ENCODE peak calls at places on chromosomes 5 and 9, in eight cellular contexts. V, X, F, O, E, P, B and N are unnamed samples.

GRCh38 chr9:93129286-93129685 is 4.8 kb downstream of the NINJ1 start:
- DNase-seq in X (no peak), P (no peak), B (no peak), V (no peak), O (no peak), F (no peak), E (peak), N (no peak)

GRCh38 chr5:43658499-43658898 is 55.5 kb downstream of the NNT start:
- DNase-seq in V (no peak), X (no peak), F (no peak), P (no peak), B (no peak), E (no peak), O (peak), N (no peak)

GRCh38 chr5:95369796-95370195 is 21.4 kb upstream of the FAM81B start:
- DNase-seq in F (no peak), P (no peak), V (no peak), X (no peak), O (no peak), E (no peak), B (no peak), N (no peak)

GRCh38 chr5:11737010-11737409 is 167.2 kb downstream of the CTNND2 start:
- DNase-seq in E (no peak), X (no peak), P (no peak), O (no peak), B (no peak), V (no peak), F (no peak), N (no peak)

GRCh38 chr5:143176048-143176447 is 227.4 kb downstream of the NR3C1 start:
- DNase-seq in V (no peak), F (no peak), O (no peak), P (no peak), X (no peak), B (no peak), E (no peak), N (no peak)

GRCh38 chr5:74865293-74865798 is 841 bp downstream of the FAM169A start:
- DNase-seq in E (no peak), O (peak), V (no peak), B (no peak), X (no peak), P (no peak), F (no peak), N (no peak)

GRCh38 chr5:17882760-17883488 is 248.7 kb downstream of the TAF11L14 start:
- DNase-seq in V (no peak), X (no peak), F (peak), O (peak), B (no peak), P (peak), E (no peak), N (no peak)

GRCh38 chr5:139552893-139553575 is 8.1 kb upstream of the UBE2D2 start:
- DNase-seq in B (no peak), O (no peak), E (no peak), X (no peak), F (no peak), P (no peak), V (no peak), N (no peak)

GRCh38 chr5:142611154-142611553 is 74.7 kb downstream of the FGF1 start:
- DNase-seq in V (no peak), X (peak), P (peak), E (peak), O (peak), F (peak), B (peak), N (peak)

GRCh38 chr5:95961617-95962474 is at the start of gene ELL2:
- DNase-seq in X (peak), P (peak), E (peak), V (peak), B (peak), F (peak), O (peak), N (peak)

GRCh38 chr5:91206103-91206502 is 177.0 kb downstream of the ARRDC3 start:
- DNase-seq in B (no peak), O (no peak), V (no peak), X (no peak), P (no peak), F (no peak), E (no peak), N (no peak)

GRCh38 chr5:62791059-62791458 is 212.4 kb downstream of the LRRC70 start:
- DNase-seq in V (no peak), O (peak), X (no peak), B (no peak), E (no peak), F (peak), P (no peak), N (no peak)
- TF ChIP-seq CTCF in V (no peak), O (peak), X (no peak), B (peak), E (peak), F (peak), P (peak), N (peak)

DNA sequence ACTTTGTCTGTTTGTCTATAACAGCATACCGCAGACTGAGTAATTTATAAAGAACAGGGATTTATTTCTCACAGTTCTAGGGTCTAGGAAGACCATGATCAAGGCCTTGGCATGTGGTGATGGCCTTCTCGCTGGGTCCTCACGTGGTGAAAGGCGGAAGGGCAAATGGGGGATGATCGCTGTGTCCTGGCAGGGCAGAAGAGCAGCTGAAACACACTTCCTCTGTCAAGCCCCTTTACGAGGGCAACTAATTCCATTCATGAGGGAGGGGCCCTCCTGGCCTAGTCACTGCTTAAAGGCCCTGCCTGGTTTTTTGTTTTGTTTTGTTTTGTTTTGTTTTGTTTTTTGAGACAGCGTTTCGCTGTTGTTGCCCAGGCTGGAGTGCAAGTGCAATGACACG is 41.9 kb upstream of the UBTD2 start:
- DNase-seq in B (no peak), O (no peak), X (no peak), P (no peak), V (peak), F (no peak), E (no peak), N (no peak)
- H3K27ac ChIP-seq in B (no peak), O (no peak), X (no peak), P (no peak), V (no peak), F (no peak), E (no peak), N (no peak)

GRCh38 chr5:312845-313244 is 8.7 kb upstream of the AHRR start:
- DNase-seq in O (no peak), V (no peak), F (no peak), E (peak), P (no peak), X (no peak), B (no peak), N (peak)
- TF ChIP-seq CTCF in O (no peak), V (no peak), F (no peak), E (no peak), P (no peak), X (no peak), B (no peak), N (no peak)

GRCh38 chr9:36165766-36166149 is 3.4 kb upstream of the CCIN start:
- DNase-seq in B (no peak), V (no peak), O (peak), E (no peak), F (no peak), P (no peak), X (no peak), N (no peak)
- H3K27ac ChIP-seq in B (peak), V (peak), O (no peak), E (peak), F (no peak), P (no peak), X (no peak), N (peak)

DNA sequence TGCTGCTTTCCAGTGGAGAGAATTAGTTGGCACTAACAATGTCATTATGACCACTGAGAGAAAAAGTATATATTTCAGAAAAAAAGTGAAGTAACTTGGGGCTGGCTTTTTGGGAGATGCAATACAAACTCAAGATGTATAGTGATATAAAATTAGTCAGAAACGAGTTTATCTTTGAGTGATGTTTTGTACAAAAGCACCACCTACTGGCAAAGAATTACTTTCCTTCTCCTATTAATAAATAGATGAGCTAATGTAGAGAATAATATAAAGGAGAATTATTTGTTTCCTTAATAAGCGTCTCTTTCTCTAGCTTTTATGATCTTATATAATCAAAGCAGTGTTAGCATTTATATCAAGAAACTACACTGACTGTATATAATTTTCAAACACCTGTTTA is 158.8 kb downstream of the MEF2C start:
- DNase-seq in X (no peak), E (no peak), V (no peak), F (no peak), P (no peak), B (no peak), O (peak), N (no peak)
- TF ChIP-seq CTCF in X (peak), E (peak), V (no peak), F (peak), P (no peak), B (no peak), O (peak), N (no peak)

DNA sequence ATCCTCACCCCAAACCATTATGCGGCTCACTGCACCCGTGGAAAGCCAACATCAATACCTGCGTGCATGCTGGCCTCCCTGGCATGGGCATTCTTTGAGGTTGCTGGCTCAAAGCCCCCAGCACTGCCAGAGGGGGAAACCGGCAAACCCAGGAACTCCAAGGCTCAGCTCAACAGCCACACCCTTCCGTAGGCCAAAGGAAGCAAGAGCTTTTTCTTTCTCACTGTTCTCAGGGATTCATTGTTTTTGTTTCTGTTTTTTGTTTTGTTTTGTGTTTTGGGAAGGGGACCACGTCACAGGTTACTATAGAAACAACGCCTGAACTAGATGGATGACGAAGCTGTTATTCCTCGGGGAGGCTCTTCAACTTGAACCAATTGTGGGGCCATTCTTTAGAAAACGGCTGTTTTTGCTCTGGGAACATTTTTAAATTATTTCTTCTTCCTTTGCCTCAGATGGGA is 28.3 kb upstream of the OBP2B start:
- DNase-seq in X (no peak), O (peak), V (no peak), F (no peak), P (peak), E (no peak), B (peak), N (no peak)
- H3K27ac ChIP-seq in X (peak), O (peak), V (peak), F (no peak), P (no peak), E (peak), B (peak), N (peak)

GRCh38 chr5:154642499-154643245 is 112.5 kb upstream of the LARP1 start:
- DNase-seq in B (no peak), F (peak), V (no peak), O (no peak), X (peak), P (no peak), E (no peak), N (no peak)
- TF ChIP-seq CTCF in B (peak), F (peak), V (peak), O (peak), X (peak), P (peak), E (peak), N (peak)

GRCh38 chr5:81241001-81241400 is 7.9 kb downstream of the CKMT2 start:
- DNase-seq in P (no peak), B (no peak), E (no peak), O (no peak), X (no peak), F (no peak), V (no peak), N (no peak)

GRCh38 chr5:81244451-81244850 is 11.3 kb downstream of the CKMT2 start:
- DNase-seq in V (no peak), P (no peak), E (no peak), X (no peak), B (no peak), F (no peak), O (no peak), N (no peak)

GRCh38 chr5:81245871-81246235 is 12.7 kb downstream of the CKMT2 start:
- DNase-seq in B (no peak), F (no peak), X (no peak), P (no peak), O (no peak), E (no peak), V (no peak), N (no peak)

GRCh38 chr5:81241961-81242648 is 9.0 kb downstream of the CKMT2 start:
- DNase-seq in F (no peak), X (no peak), V (no peak), P (no peak), E (no peak), B (no peak), O (no peak), N (no peak)

GRCh38 chr5:81242906-81243436 is 9.8 kb downstream of the CKMT2 start:
- DNase-seq in P (no peak), V (no peak), E (no peak), O (no peak), F (no peak), X (no peak), B (no peak), N (no peak)
- H3K27ac ChIP-seq in P (no peak), V (no peak), E (peak), O (no peak), F (no peak), X (peak), B (no peak), N (peak)